ENCODE peak calls at places on chromosomes 13 and 19, in ten cellular contexts. V is mesendoderm; I is NCI-H1105; F is BE2C; Z is left ventricle myocardium inferior; G is NCI-H2081; L is stimulated activated CD8-positive, alpha-beta memory T cell treated with anti-CD3 and anti-CD28 coated beads, Interleukin-4, amount 100 ng/mL, for 24 hours; U is pancreas; S is activated naive CD8-positive, alpha-beta T cell treated with anti-CD3 and anti-CD28 coated beads, Interleukin-2, amount 50 U/mL, for 24 hours; Y is psoas muscle. Q is an unnamed sample.

GRCh38 chr19:46124638-46125115 is at the start of gene IGFL3:
- DNase-seq in Y (no peak), V (peak; percentile 16), Z (no peak), G (no peak), S (no peak), U (no peak), I (no peak), F (no peak), L (no peak), Q (no peak)

GRCh38 chr13:112053744-112054615 is 13.0 kb upstream of the SOX1 start:
- DNase-seq in Y (no peak), U (no peak), S (no peak), G (no peak), L (no peak), V (no peak), Z (no peak), I (no peak), F (no peak), Q (no peak)

GRCh38 chr19:3479819-3480215 is 508 bp downstream of the SMIM24 start:
- DNase-seq in S (peak; percentile 26), U (no peak), I (no peak), Y (no peak), Z (no peak), L (no peak), F (peak; percentile 67), G (no peak), V (peak; percentile 66), Q (no peak)

GRCh38 chr13:101529419-101529818 is 76.9 kb downstream of the ITGBL1 start:
- DNase-seq in V (peak; percentile 16), I (no peak), G (no peak), Y (no peak), L (no peak), S (no peak), F (no peak), Z (no peak), U (no peak), Q (no peak)

GRCh38 chr19:40623403-40624239 is 22.5 kb downstream of the LTBP4 start:
- DNase-seq in Y (no peak), G (peak; percentile 77), V (peak; percentile 99), I (no peak), L (no peak), S (peak; percentile 39), U (no peak), Z (no peak), F (peak; percentile 93), Q (no peak)

GRCh38 chr13:34578471-34578870 is 363.6 kb upstream of the NBEA start:
- DNase-seq in F (no peak), Z (no peak), I (no peak), G (no peak), L (no peak), Y (no peak), V (no peak), S (no peak), U (no peak), Q (peak; percentile 40)

GRCh38 chr19:45123440-45123850 is 30.5 kb downstream of the PPP1R37 start:
- DNase-seq in U (no peak), S (no peak), Z (no peak), L (no peak), Y (no peak), F (no peak), V (no peak), G (peak; percentile 62), I (no peak), Q (no peak)

GRCh38 chr13:31631071-31631470 is 108.3 kb upstream of the RXFP2 start:
- DNase-seq in U (no peak), F (no peak), L (no peak), Z (no peak), S (no peak), Y (no peak), G (no peak), V (peak; percentile 93), I (no peak), Q (no peak)

GRCh38 chr19:40928859-40929258 is 46.8 kb upstream of the CYP2A7 start:
- DNase-seq in I (no peak), V (peak; percentile 75), Y (no peak), Z (no peak), G (no peak), L (no peak), U (no peak), S (no peak), F (no peak), Q (no peak)

GRCh38 chr13:99760456-99760855 is 211.1 kb downstream of the ZIC5 start:
- DNase-seq in F (no peak), L (no peak), U (no peak), I (no peak), S (no peak), Y (no peak), Z (no peak), V (no peak), G (no peak), Q (no peak)

GRCh38 chr19:1122972-1123363 is 19.2 kb downstream of the GPX4 start:
- DNase-seq in S (peak; percentile 75), Z (no peak), Y (peak; percentile 87), G (no peak), V (peak; percentile 85), U (no peak), L (no peak), I (no peak), F (peak; percentile 87), Q (peak; percentile 96)

GRCh38 chr13:110546389-110546788 is 15.1 kb downstream of the RAB20 start:
- DNase-seq in G (no peak), Y (no peak), I (no peak), Z (no peak), L (no peak), S (no peak), U (no peak), F (no peak), V (no peak), Q (no peak)

GRCh38 chr19:51676566-51677083 is 16.5 kb upstream of the SPACA6 start:
- DNase-seq in Z (no peak), S (no peak), I (no peak), Y (no peak), G (no peak), U (no peak), F (no peak), L (no peak), V (no peak), Q (no peak)

GRCh38 chr13:48776396-48776795 is 122.7 kb downstream of the CYSLTR2 start:
- DNase-seq in V (no peak), Y (no peak), I (no peak), F (no peak), U (no peak), L (no peak), Z (no peak), S (no peak), G (no peak), Q (no peak)

GRCh38 chr19:22783651-22784050 is 300 bp downstream of the ZNF99 start:
- DNase-seq in Y (no peak), U (no peak), F (no peak), V (no peak), L (no peak), G (no peak), S (no peak), Z (no peak), I (no peak), Q (no peak)

GRCh38 chr13:110258876-110259631 is 47.9 kb downstream of the COL4A1 start:
- DNase-seq in Y (no peak), F (no peak), U (no peak), I (no peak), L (no peak), S (no peak), G (no peak), Z (no peak), V (no peak), Q (no peak)

GRCh38 chr19:47331931-47332547 is at the start of gene C5AR2:
- DNase-seq in U (no peak), G (no peak), Z (no peak), F (no peak), I (no peak), Y (no peak), V (no peak), L (no peak), S (no peak), Q (peak; percentile 37)

GRCh38 chr13:24632382-24633121 is 47.7 kb upstream of the ATP12A start:
- DNase-seq in I (no peak), L (no peak), Z (no peak), F (no peak), Y (no peak), G (no peak), S (no peak), U (no peak), V (no peak), Q (no peak)

GRCh38 chr13:60612593-60612992 is 215.6 kb downstream of the TDRD3 start:
- DNase-seq in V (no peak), I (no peak), Z (no peak), L (no peak), U (no peak), F (no peak), G (no peak), Y (no peak), S (no peak), Q (no peak)

GRCh38 chr19:2426661-2427322 is 594 bp downstream of the TIMM13 start:
- DNase-seq in V (peak; percentile 72), F (peak; percentile 69), U (peak; percentile 58), I (no peak), L (peak; percentile 31), S (peak; percentile 58), Y (peak; percentile 81), Z (peak; percentile 35), G (peak; percentile 39), Q (peak; percentile 86)

GRCh38 chr19:17775245-17775927 is 19.6 kb upstream of the B3GNT3 start:
- DNase-seq in G (no peak), Y (no peak), L (no peak), V (peak; percentile 62), Z (no peak), I (no peak), F (peak; percentile 80), S (peak; percentile 59), U (no peak), Q (peak; percentile 79)

GRCh38 chr19:31054430-31054829 is 294.8 kb downstream of the TSHZ3 start:
- DNase-seq in G (no peak), I (no peak), S (peak; percentile 15), U (no peak), V (peak; percentile 92), Z (peak; percentile 28), L (peak; percentile 4), Y (no peak), F (peak; percentile 45), Q (peak; percentile 57)

GRCh38 chr19:43651758-43652545 is 12.3 kb upstream of the CADM4 start:
- DNase-seq in U (peak; percentile 56), G (peak; percentile 61), F (peak; percentile 63), V (peak; percentile 82), Y (peak; percentile 60), I (peak; percentile 12), L (peak; percentile 22), Z (no peak), S (peak; percentile 50), Q (peak; percentile 76)

GRCh38 chr13:60372141-60372540 is 24.9 kb upstream of the TDRD3 start:
- DNase-seq in G (no peak), Z (no peak), L (no peak), S (no peak), U (peak; percentile 25), F (no peak), I (no peak), Y (no peak), V (no peak), Q (no peak)

GRCh38 chr19:4390862-4391693 is 9.3 kb downstream of the SH3GL1 start:
- DNase-seq in S (no peak), L (no peak), U (no peak), Y (peak; percentile 43), F (no peak), I (no peak), Z (no peak), G (no peak), V (no peak), Q (no peak)

GRCh38 chr13:73703606-73704005 is 430.6 kb downstream of the KLF12 start:
- DNase-seq in S (no peak), Y (no peak), I (no peak), U (no peak), L (no peak), Z (no peak), G (no peak), V (no peak), F (no peak), Q (no peak)

GRCh38 chr13:43838909-43839308 is 40.6 kb downstream of the CCDC122 start:
- DNase-seq in G (no peak), L (no peak), Y (no peak), S (no peak), I (no peak), V (no peak), U (no peak), Z (no peak), F (no peak), Q (peak; percentile 84)

GRCh38 chr19:5339950-5340636 is 519 bp downstream of the PTPRS start:
- DNase-seq in S (no peak), I (no peak), Z (no peak), G (peak; percentile 34), L (no peak), U (no peak), V (no peak), Y (no peak), F (peak; percentile 63), Q (peak; percentile 75)

Q was measured in GM03348.